ENCODE peak calls at places on chromosomes 3 and 15, in nine cellular contexts. W, H, V, Y, X, Z, G, P and D are unnamed samples.

GRCh38 chr3:64109438-64109837 is 86.1 kb upstream of the PSMD6 start:
- DNase-seq in W (no peak), H (no peak), V (no peak), Y (no peak), X (no peak), Z (no peak), G (no peak), P (peak), D (peak)

GRCh38 chr15:44593042-44593736 is 56.2 kb downstream of the EIF3J start:
- DNase-seq in W (no peak), H (peak), V (peak), Y (no peak), X (no peak), Z (peak), G (no peak), P (no peak), D (peak)

GRCh38 chr15:64071931-64072765 is 21.5 kb downstream of the CIAO2A start:
- DNase-seq in W (no peak), H (no peak), V (no peak), Y (no peak), X (no peak), Z (peak), G (no peak), P (no peak), D (no peak)

GRCh38 chr3:108008931-108009635 is 81.7 kb downstream of the CD47 start:
- DNase-seq in W (no peak), H (no peak), V (no peak), Y (no peak), X (no peak), Z (peak), G (no peak), P (no peak), D (no peak)

GRCh38 chr3:70064194-70064787 is 64.8 kb downstream of the SAMMSON start:
- DNase-seq in W (peak), H (peak), V (no peak), Y (no peak), X (no peak), Z (peak), G (no peak), P (peak), D (peak)

GRCh38 chr3:31567036-31567435 is 34.3 kb downstream of the STT3B start:
- DNase-seq in W (no peak), H (peak), V (peak), Y (peak), X (no peak), Z (peak), G (no peak), P (peak), D (no peak)

GRCh38 chr3:157611176-157611575 is 108.0 kb upstream of the VEPH1 start:
- DNase-seq in W (no peak), H (no peak), V (no peak), Y (no peak), X (no peak), Z (no peak), G (no peak), P (no peak), D (no peak)

GRCh38 chr3:10119376-10119775 is 3.9 kb downstream of the BRK1 start:
- DNase-seq in W (no peak), H (no peak), V (no peak), Y (no peak), X (no peak), Z (no peak), G (no peak), P (no peak), D (no peak)

GRCh38 chr3:196406806-196407470 is 25.3 kb downstream of the UBXN7 start:
- DNase-seq in W (no peak), H (no peak), V (no peak), Y (no peak), X (peak), Z (peak), G (no peak), P (no peak), D (no peak)